ENCODE peak calls at places on chromosomes 13 and 19, in four cellular contexts. One of them, this sample, is unnamed.

GRCh38 chr13:49214917-49215376 is 5.2 kb upstream of the MLNR start:
- DNase-seq in tibial nerve: no peak
- DNase-seq in suprapubic skin: no peak
- DNase-seq in heart left ventricle: peak; percentile 66
- DNase-seq in this sample: peak; percentile 36

GRCh38 chr13:31111136-31111535 is 50.6 kb downstream of the HSPH1 start:
- DNase-seq in suprapubic skin: no peak
- DNase-seq in tibial nerve: no peak
- DNase-seq in heart left ventricle: no peak
- DNase-seq in this sample: no peak

GRCh38 chr13:68588623-68589022 is 1358.5 kb upstream of the PCDH9 start:
- DNase-seq in heart left ventricle: no peak
- DNase-seq in suprapubic skin: no peak
- DNase-seq in tibial nerve: no peak
- DNase-seq in this sample: no peak

GRCh38 chr19:15181394-15181793 is 19.4 kb downstream of the NOTCH3 start:
- DNase-seq in tibial nerve: no peak
- DNase-seq in suprapubic skin: no peak
- DNase-seq in heart left ventricle: no peak
- DNase-seq in this sample: no peak

GRCh38 chr13:48586591-48587103 is 53.8 kb upstream of the RCBTB2 start:
- DNase-seq in heart left ventricle: no peak
- DNase-seq in tibial nerve: no peak
- DNase-seq in suprapubic skin: no peak
- DNase-seq in this sample: peak; percentile 68

GRCh38 chr19:31699421-31699820 is 350.2 kb upstream of the TSHZ3 start:
- DNase-seq in heart left ventricle: no peak
- DNase-seq in tibial nerve: no peak
- DNase-seq in suprapubic skin: peak; percentile 60
- DNase-seq in this sample: no peak

GRCh38 chr19:38207543-38207942 is 16.5 kb downstream of the DPF1 start:
- DNase-seq in tibial nerve: no peak
- DNase-seq in suprapubic skin: no peak
- DNase-seq in heart left ventricle: no peak
- DNase-seq in this sample: no peak

GRCh38 chr19:18436651-18437478 is 1.1 kb downstream of the ISYNA1 start:
- DNase-seq in suprapubic skin: no peak
- DNase-seq in tibial nerve: no peak
- DNase-seq in heart left ventricle: peak; percentile 90
- DNase-seq in this sample: peak; percentile 86

GRCh38 chr19:11378319-11379189 is 4.1 kb downstream of the SWSAP1 start:
- DNase-seq in suprapubic skin: no peak
- DNase-seq in heart left ventricle: no peak
- DNase-seq in tibial nerve: no peak
- DNase-seq in this sample: peak; percentile 84

GRCh38 chr13:36332986-36333385 is 13.2 kb downstream of the SPART start:
- DNase-seq in suprapubic skin: no peak
- DNase-seq in tibial nerve: no peak
- DNase-seq in heart left ventricle: no peak
- DNase-seq in this sample: no peak

GRCh38 chr19:55383789-55384575 is at the start of gene TMEM238:
- DNase-seq in heart left ventricle: peak; percentile 78
- DNase-seq in tibial nerve: no peak
- DNase-seq in suprapubic skin: no peak
- DNase-seq in this sample: peak; percentile 49

GRCh38 chr13:91383836-91384235 is 14.6 kb upstream of the GPC5 start:
- DNase-seq in heart left ventricle: no peak
- DNase-seq in suprapubic skin: no peak
- DNase-seq in tibial nerve: no peak
- DNase-seq in this sample: no peak

GRCh38 chr13:75319244-75319643 is 162.7 kb downstream of the TBC1D4 start:
- DNase-seq in tibial nerve: no peak
- DNase-seq in suprapubic skin: no peak
- DNase-seq in heart left ventricle: no peak
- DNase-seq in this sample: no peak

GRCh38 chr19:3504723-3505122 is 1.4 kb upstream of the FZR1 start:
- DNase-seq in heart left ventricle: no peak
- DNase-seq in suprapubic skin: no peak
- DNase-seq in tibial nerve: no peak
- DNase-seq in this sample: no peak

GRCh38 chr13:99258210-99258860 is at the start of gene GPR18:
- DNase-seq in heart left ventricle: no peak
- DNase-seq in suprapubic skin: no peak
- DNase-seq in tibial nerve: no peak
- DNase-seq in this sample: no peak

GRCh38 chr13:37481005-37481857 is 117.3 kb downstream of the POSTN start:
- DNase-seq in suprapubic skin: no peak
- DNase-seq in heart left ventricle: no peak
- DNase-seq in tibial nerve: no peak
- DNase-seq in this sample: no peak

GRCh38 chr19:55654833-55655647 is at the start of gene U2AF2:
- DNase-seq in tibial nerve: peak; percentile 92
- DNase-seq in suprapubic skin: peak; percentile 98
- DNase-seq in heart left ventricle: peak; percentile 99
- DNase-seq in this sample: peak; percentile 96

GRCh38 chr19:45553464-45553863 is 31.1 kb downstream of the OPA3 start:
- DNase-seq in tibial nerve: no peak
- DNase-seq in suprapubic skin: no peak
- DNase-seq in heart left ventricle: no peak
- DNase-seq in this sample: no peak

GRCh38 chr19:39390759-39391592 is at the start of the genes MED29 and PAF1:
- DNase-seq in suprapubic skin: peak; percentile 99
- DNase-seq in heart left ventricle: peak; percentile 97
- DNase-seq in tibial nerve: peak; percentile 93
- DNase-seq in this sample: peak; percentile 99

GRCh38 chr13:95185851-95186250 is 115.4 kb downstream of the ABCC4 start:
- DNase-seq in suprapubic skin: no peak
- DNase-seq in tibial nerve: no peak
- DNase-seq in heart left ventricle: no peak
- DNase-seq in this sample: no peak

GRCh38 chr13:69828527-69828926 is 279.1 kb upstream of the ATXN8OS start:
- DNase-seq in suprapubic skin: no peak
- DNase-seq in tibial nerve: no peak
- DNase-seq in heart left ventricle: no peak
- DNase-seq in this sample: no peak

GRCh38 chr19:38958301-38958700 is 17.2 kb downstream of the FBXO17 start:
- DNase-seq in heart left ventricle: no peak
- DNase-seq in suprapubic skin: no peak
- DNase-seq in tibial nerve: no peak
- DNase-seq in this sample: no peak

GRCh38 chr19:15156391-15156790 is 44.4 kb downstream of the NOTCH3 start:
- DNase-seq in suprapubic skin: no peak
- DNase-seq in heart left ventricle: no peak
- DNase-seq in tibial nerve: no peak
- DNase-seq in this sample: no peak

GRCh38 chr13:59659981-59660380 is 503.7 kb downstream of the DIAPH3 start:
- DNase-seq in tibial nerve: no peak
- DNase-seq in heart left ventricle: no peak
- DNase-seq in suprapubic skin: no peak
- DNase-seq in this sample: no peak

GRCh38 chr19:5006201-5006600 is 37.3 kb downstream of the KDM4B start:
- DNase-seq in tibial nerve: no peak
- DNase-seq in heart left ventricle: no peak
- DNase-seq in suprapubic skin: no peak
- DNase-seq in this sample: no peak

GRCh38 chr19:56538254-56538760 is 441 bp upstream of the ZFP28 start:
- DNase-seq in suprapubic skin: peak; percentile 90
- DNase-seq in heart left ventricle: peak; percentile 96
- DNase-seq in tibial nerve: peak; percentile 65
- DNase-seq in this sample: peak; percentile 87

GRCh38 chr13:39684531-39685137 is 29.2 kb downstream of the COG6 start:
- DNase-seq in suprapubic skin: no peak
- DNase-seq in heart left ventricle: no peak
- DNase-seq in tibial nerve: no peak
- DNase-seq in this sample: no peak

GRCh38 chr19:54231077-54231931 is 8.5 kb upstream of the LILRB3 start:
- DNase-seq in heart left ventricle: peak; percentile 90
- DNase-seq in tibial nerve: peak; percentile 69
- DNase-seq in suprapubic skin: peak; percentile 90
- DNase-seq in this sample: peak; percentile 89

GRCh38 chr13:39259371-39259770 is 221.1 kb downstream of the NHLRC3 start:
- DNase-seq in suprapubic skin: no peak
- DNase-seq in tibial nerve: no peak
- DNase-seq in heart left ventricle: no peak
- DNase-seq in this sample: no peak

GRCh38 chr13:100542546-100543156 is 45.9 kb downstream of the GGACT start:
- DNase-seq in tibial nerve: no peak
- DNase-seq in heart left ventricle: no peak
- DNase-seq in suprapubic skin: peak; percentile 28
- DNase-seq in this sample: no peak

GRCh38 chr19:4583961-4584669 is 24.6 kb upstream of the SEMA6B start:
- DNase-seq in tibial nerve: no peak
- DNase-seq in suprapubic skin: no peak
- DNase-seq in heart left ventricle: no peak
- DNase-seq in this sample: peak; percentile 66

GRCh38 chr13:32019612-32020233 is 11.9 kb upstream of the FRY start:
- DNase-seq in heart left ventricle: no peak
- DNase-seq in suprapubic skin: no peak
- DNase-seq in tibial nerve: no peak
- DNase-seq in this sample: peak; percentile 27

GRCh38 chr13:47459512-47459911 is 541.6 kb downstream of the SUCLA2 start:
- DNase-seq in suprapubic skin: no peak
- DNase-seq in tibial nerve: no peak
- DNase-seq in heart left ventricle: no peak
- DNase-seq in this sample: no peak

GRCh38 chr13:102933076-102933922 is 87.5 kb downstream of the ERCC5 start:
- DNase-seq in suprapubic skin: no peak
- DNase-seq in tibial nerve: no peak
- DNase-seq in heart left ventricle: no peak
- DNase-seq in this sample: no peak

GRCh38 chr13:50831510-50831909 is 12.0 kb downstream of the DLEU7 start:
- DNase-seq in suprapubic skin: no peak
- DNase-seq in tibial nerve: no peak
- DNase-seq in heart left ventricle: no peak
- DNase-seq in this sample: no peak

GRCh38 chr13:24217601-24218281 is 57.2 kb downstream of the SPATA13 start:
- DNase-seq in tibial nerve: no peak
- DNase-seq in heart left ventricle: no peak
- DNase-seq in suprapubic skin: no peak
- DNase-seq in this sample: no peak

GRCh38 chr19:58569191-58569942 is 3.8 kb downstream of the MZF1 start:
- DNase-seq in tibial nerve: peak; percentile 6
- DNase-seq in suprapubic skin: peak; percentile 53
- DNase-seq in heart left ventricle: no peak
- DNase-seq in this sample: peak; percentile 15

GRCh38 chr13:71787461-71787860 is 79.5 kb downstream of the DACH1 start:
- DNase-seq in heart left ventricle: no peak
- DNase-seq in tibial nerve: no peak
- DNase-seq in suprapubic skin: no peak
- DNase-seq in this sample: no peak

GRCh38 chr13:81664872-81665271 is 1323.9 kb upstream of the SPRY2 start:
- DNase-seq in heart left ventricle: no peak
- DNase-seq in tibial nerve: no peak
- DNase-seq in suprapubic skin: no peak
- DNase-seq in this sample: no peak

GRCh38 chr19:35983177-35983576 is 11.8 kb upstream of the SDHAF1 start:
- DNase-seq in suprapubic skin: no peak
- DNase-seq in heart left ventricle: no peak
- DNase-seq in tibial nerve: no peak
- DNase-seq in this sample: no peak

GRCh38 chr19:35987571-35987896 is 7.5 kb upstream of the SDHAF1 start:
- DNase-seq in heart left ventricle: no peak
- DNase-seq in suprapubic skin: no peak
- DNase-seq in tibial nerve: no peak
- DNase-seq in this sample: no peak

GRCh38 chr19:35988824-35989223 is 6.2 kb upstream of the SDHAF1 start:
- DNase-seq in tibial nerve: no peak
- DNase-seq in heart left ventricle: no peak
- DNase-seq in suprapubic skin: no peak
- DNase-seq in this sample: no peak

GRCh38 chr19:35986111-35986510 is 8.9 kb upstream of the SDHAF1 start:
- DNase-seq in suprapubic skin: no peak
- DNase-seq in tibial nerve: no peak
- DNase-seq in heart left ventricle: no peak
- DNase-seq in this sample: no peak

GRCh38 chr19:35986664-35987570 is 8.1 kb upstream of the SDHAF1 start:
- DNase-seq in heart left ventricle: no peak
- DNase-seq in tibial nerve: no peak
- DNase-seq in suprapubic skin: no peak
- DNase-seq in this sample: peak; percentile 32
- TF ChIP-seq CTCF in heart left ventricle: no peak
- TF ChIP-seq CTCF in tibial nerve: no peak
- TF ChIP-seq CTCF in suprapubic skin: no peak
- TF ChIP-seq CTCF in this sample: no peak

GRCh38 chr19:2409352-2409912 is 18.0 kb downstream of the TIMM13 start:
- DNase-seq in suprapubic skin: no peak
- DNase-seq in tibial nerve: no peak
- DNase-seq in heart left ventricle: no peak
- DNase-seq in this sample: no peak

GRCh38 chr19:2411709-2412108 is 15.7 kb downstream of the TIMM13 start:
- DNase-seq in suprapubic skin: no peak
- DNase-seq in tibial nerve: no peak
- DNase-seq in heart left ventricle: no peak
- DNase-seq in this sample: no peak

GRCh38 chr19:2408247-2408646 is 19.1 kb downstream of the TIMM13 start:
- DNase-seq in suprapubic skin: no peak
- DNase-seq in heart left ventricle: no peak
- DNase-seq in tibial nerve: no peak
- DNase-seq in this sample: no peak

GRCh38 chr19:2412449-2412848 is 14.9 kb downstream of the TIMM13 start:
- DNase-seq in heart left ventricle: no peak
- DNase-seq in suprapubic skin: no peak
- DNase-seq in tibial nerve: no peak
- DNase-seq in this sample: no peak

GRCh38 chr19:2410023-2410422 is 17.4 kb downstream of the TIMM13 start:
- DNase-seq in suprapubic skin: no peak
- DNase-seq in tibial nerve: no peak
- DNase-seq in heart left ventricle: no peak
- DNase-seq in this sample: no peak
- H3K36me3 ChIP-seq in suprapubic skin: no peaks in the 10 kb centered on the region
- H3K36me3 ChIP-seq in tibial nerve: no peaks in the 10 kb centered on the region
- H3K36me3 ChIP-seq in heart left ventricle: no peaks in the 10 kb centered on the region
- H3K36me3 ChIP-seq in this sample: no peaks in the 10 kb centered on the region

GRCh38 chr19:41546386-41546789 is 29.6 kb upstream of the CEACAM21 start:
- DNase-seq in heart left ventricle: no peak
- DNase-seq in tibial nerve: no peak
- DNase-seq in suprapubic skin: no peak
- DNase-seq in this sample: no peak
- TF ChIP-seq POLR2A in heart left ventricle: no peak
- TF ChIP-seq POLR2A in tibial nerve: no peak
- TF ChIP-seq POLR2A in suprapubic skin: no peak
- TF ChIP-seq POLR2A in this sample: no peak

GRCh38 chr13:112688560-112689497 is 1.0 kb upstream of the ATP11A start:
- DNase-seq in tibial nerve: no peak
- DNase-seq in heart left ventricle: no peak
- DNase-seq in suprapubic skin: no peak
- DNase-seq in this sample: peak; percentile 67
- TF ChIP-seq CTCF in tibial nerve: no peak
- TF ChIP-seq CTCF in heart left ventricle: no peak
- TF ChIP-seq CTCF in suprapubic skin: no peak
- TF ChIP-seq CTCF in this sample: no peak

This sample was measured in adrenal gland.